ENCODE peak calls at places on chromosomes 16 and 17, in nine cellular contexts. E, J, Y, A, L, T, F, Z and M are unnamed samples. For H3K27me3 and H3K36me3, the result is how much of the 10 kb centered on the place peaks cover.

GRCh38 chr17:7992516-7992915 is 9.9 kb upstream of the GUCY2D start:
- DNase-seq in Y (no peak), A (no peak), L (no peak), E (no peak), J (no peak), T (no peak), Z (no peak), F (no peak), M (no peak)

GRCh38 chr16:50427107-50427506 is 58.3 kb upstream of the BRD7 start:
- DNase-seq in Z (no peak), E (no peak), A (peak), Y (no peak), L (no peak), J (no peak), T (no peak), F (no peak), M (no peak)

GRCh38 chr17:32483451-32484019 is 3.3 kb upstream of the CDK5R1 start:
- DNase-seq in T (peak), F (no peak), L (peak), Y (peak), J (peak), Z (no peak), E (no peak), A (no peak), M (no peak)

GRCh38 chr17:62723842-62724241 is 84.3 kb downstream of the MARCHF10 start:
- DNase-seq in A (no peak), J (no peak), Z (no peak), T (no peak), E (no peak), L (no peak), Y (no peak), F (no peak), M (no peak)

GRCh38 chr17:78174870-78175642 is 6.7 kb downstream of the SYNGR2 start:
- DNase-seq in Z (peak), Y (no peak), T (no peak), J (peak), L (no peak), F (peak), E (no peak), A (no peak), M (no peak)

GRCh38 chr16:49094471-49094870 is 187.2 kb downstream of the CBLN1 start:
- DNase-seq in T (no peak), J (no peak), F (no peak), E (no peak), L (no peak), Z (no peak), Y (no peak), A (peak), M (no peak)

GRCh38 chr16:57013268-57013667 is 23.9 kb downstream of the NLRC5 start:
- DNase-seq in A (no peak), Y (no peak), L (no peak), E (peak), T (no peak), J (no peak), F (no peak), Z (no peak), M (no peak)

GRCh38 chr16:10827691-10828341 is 9.2 kb upstream of the TVP23A start:
- DNase-seq in L (peak), A (peak), Z (peak), E (peak), T (peak), F (peak), Y (peak), J (peak), M (peak)

GRCh38 chr17:42608692-42609181 is 437 bp downstream of the RETREG3 start:
- DNase-seq in J (no peak), Z (no peak), A (no peak), T (no peak), Y (peak), F (no peak), L (no peak), E (no peak), M (no peak)

GRCh38 chr17:82502207-82502606 is 17.3 kb upstream of the FOXK2 start:
- DNase-seq in Z (no peak), J (no peak), F (no peak), L (no peak), A (no peak), T (no peak), Y (no peak), E (no peak), M (no peak)

GRCh38 chr16:55056585-55057520 is 126.2 kb downstream of the IRX5 start:
- DNase-seq in T (no peak), F (no peak), A (no peak), Z (no peak), L (no peak), J (no peak), Y (peak), E (no peak), M (no peak)

GRCh38 chr16:7185689-7186088 is 147.0 kb upstream of the RBFOX1 start:
- DNase-seq in A (no peak), J (no peak), Y (peak), T (no peak), E (no peak), F (no peak), L (no peak), Z (no peak), M (no peak)

GRCh38 chr17:78716814-78717393 is 65.2 kb downstream of the CYTH1 start:
- DNase-seq in E (no peak), L (peak), T (peak), J (peak), F (peak), Y (no peak), A (no peak), Z (peak), M (no peak)

GRCh38 chr16:19505600-19506303 is 16.1 kb downstream of the GDE1 start:
- DNase-seq in E (no peak), J (no peak), A (peak), Z (no peak), Y (no peak), L (peak), T (no peak), F (no peak), M (no peak)

GRCh38 chr17:42221886-42222745 is 27.8 kb upstream of the GHDC start:
- DNase-seq in L (peak), T (no peak), Y (peak), A (no peak), E (no peak), F (peak), Z (no peak), J (peak), M (no peak)

GRCh38 chr17:49029841-49030240 is 32.7 kb downstream of the IGF2BP1 start:
- DNase-seq in A (no peak), Y (no peak), L (no peak), E (no peak), J (no peak), T (no peak), F (no peak), Z (no peak), M (no peak)

GRCh38 chr16:81204794-81205680 is 33.5 kb upstream of the BCO1 start:
- DNase-seq in Y (peak), T (no peak), Z (no peak), A (no peak), F (peak), E (no peak), L (peak), J (peak), M (no peak)

GRCh38 chr16:66223176-66223780 is 143.2 kb upstream of the CDH5 start:
- DNase-seq in F (no peak), Z (no peak), J (no peak), T (no peak), E (no peak), L (no peak), A (no peak), Y (no peak), M (peak)

GRCh38 chr16:48194828-48195566 is 39.2 kb upstream of the ABCC12 start:
- DNase-seq in E (no peak), A (no peak), F (no peak), Y (peak), L (no peak), T (no peak), J (peak), Z (no peak), M (no peak)

GRCh38 chr17:11264183-11264871 is 23.3 kb downstream of the SHISA6 start:
- DNase-seq in J (no peak), E (no peak), L (no peak), Y (no peak), Z (no peak), T (no peak), A (no peak), F (no peak), M (no peak)

GRCh38 chr17:40854175-40854814 is 12.7 kb downstream of the KRT12 start:
- DNase-seq in J (no peak), T (no peak), Z (no peak), A (no peak), L (peak), Y (peak), E (peak), F (no peak), M (no peak)
- H3K27me3 ChIP-seq in J (under half), T (under half), Z (under half), A (under half), L (under half), Y (under half), E (under half), F (under half), M (under half)

GRCh38 chr17:76714336-76714735 is 3.6 kb upstream of the MXRA7 start:
- DNase-seq in L (no peak), T (no peak), E (no peak), Y (no peak), J (no peak), A (no peak), F (no peak), Z (no peak), M (no peak)
- H3K36me3 ChIP-seq in L (under half), T (half or more), E (under half), Y (under half), J (half or more), A (half or more), F (under half), Z (half or more), M (under half)

DNA sequence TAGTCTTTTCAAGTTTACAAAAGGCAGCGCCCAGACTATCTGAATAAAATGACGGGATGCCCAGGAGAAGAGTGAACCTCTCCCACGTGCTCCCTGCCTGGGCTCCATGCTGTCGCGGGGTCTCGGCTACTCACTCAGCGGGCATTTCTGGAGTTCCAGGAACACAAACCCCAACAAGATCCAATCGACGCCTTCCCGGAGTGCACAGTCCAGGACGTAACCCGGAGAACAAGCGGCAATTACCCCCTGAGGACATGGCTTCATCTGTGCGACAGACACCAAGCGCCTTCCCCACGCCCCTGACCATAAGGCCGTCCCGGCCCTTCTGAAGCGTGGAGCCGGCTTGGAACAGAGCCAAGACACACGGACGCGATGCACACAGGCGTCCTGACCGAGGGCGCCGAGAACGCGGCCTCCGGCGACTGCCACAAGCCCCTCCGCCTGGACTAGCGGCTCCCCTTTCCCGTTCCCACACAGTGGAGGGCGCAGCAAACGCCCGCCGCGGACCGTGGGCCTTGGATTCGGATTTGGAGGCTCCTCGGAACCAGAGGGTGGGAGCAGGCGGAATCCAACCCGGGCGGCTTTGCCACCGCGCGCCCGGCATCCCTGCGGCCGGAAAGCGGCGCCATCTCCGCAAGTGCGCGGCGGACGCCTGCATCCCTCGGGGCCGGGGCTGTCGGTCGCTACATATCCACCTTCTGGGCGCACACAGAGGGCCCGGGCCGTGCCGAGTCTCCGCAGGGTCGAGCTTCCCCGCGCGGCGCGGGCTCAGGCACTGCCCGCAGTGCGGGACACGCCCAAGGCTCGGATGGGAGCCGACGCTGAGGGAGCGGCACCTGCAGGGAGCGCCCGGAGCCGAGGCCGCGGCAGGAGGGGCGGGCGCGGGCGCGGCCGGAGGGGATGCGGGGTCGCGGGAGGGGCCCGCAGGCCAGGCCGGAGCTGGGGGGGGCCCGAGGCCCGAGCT is 725 bp downstream of the ABCA3 start:
- DNase-seq in F (peak), E (no peak), L (peak), J (peak), Z (no peak), Y (peak), A (no peak), T (peak), M (no peak)
- H3K27me3 ChIP-seq in F (under half), E (under half), L (under half), J (under half), Z (under half), Y (under half), A (under half), T (under half), M (under half)

GRCh38 chr16:24863582-24864437 is 18.0 kb downstream of the SLC5A11 start:
- DNase-seq in J (no peak), T (no peak), F (no peak), Z (no peak), Y (no peak), E (no peak), A (no peak), L (no peak), M (no peak)
- H3K36me3 ChIP-seq in J (under half), T (under half), F (under half), Z (under half), Y (under half), E (under half), A (under half), L (under half), M (under half)